ENCODE peak calls at places on chromosome 19, in four cellular contexts. C is heart left ventricle, H is body of pancreas, U is dorsolateral prefrontal cortex. Y is an unnamed sample.

GRCh38 chr19:34468400-34468799 is 13.2 kb upstream of the WTIP start:
- DNase-seq in U (no peak), H (no peak), C (no peak), Y (no peak)

GRCh38 chr19:47437500-47437899 is 18.2 kb upstream of the MEIS3 start:
- DNase-seq in U (no peak), H (no peak), C (no peak), Y (no peak)

GRCh38 chr19:29387586-29387985 is 138.2 kb upstream of the VSTM2B start:
- DNase-seq in H (no peak), U (no peak), C (no peak), Y (no peak)

GRCh38 chr19:16566161-16566560 is 6.1 kb downstream of the SLC35E1 start:
- DNase-seq in U (no peak), H (peak; percentile 39), C (no peak), Y (no peak)

GRCh38 chr19:19261350-19262189 is 11.5 kb downstream of the TM6SF2 start:
- DNase-seq in C (no peak), U (no peak), H (no peak), Y (no peak)

GRCh38 chr19:7682175-7682855 is 1.7 kb downstream of the TRAPPC5 start:
- DNase-seq in C (no peak), H (no peak), U (peak; percentile 77), Y (no peak)

GRCh38 chr19:55486043-55486970 is 1.3 kb downstream of the NAT14 start:
- DNase-seq in U (no peak), C (peak; percentile 33), H (no peak), Y (peak; percentile 82)

GRCh38 chr19:13102666-13103584 is at the start of gene LYL1:
- DNase-seq in C (peak; percentile 94), U (no peak), H (peak; percentile 55), Y (peak; percentile 83)

GRCh38 chr19:56091066-56091490 is 30.0 kb downstream of the ZNF787 start:
- DNase-seq in U (no peak), C (no peak), H (no peak), Y (no peak)

GRCh38 chr19:50203281-50204080 is at the start of gene MYH14:
- DNase-seq in C (peak; percentile 93), U (peak; percentile 95), H (peak; percentile 98), Y (peak; percentile 81)

GRCh38 chr19:50486823-50487515 is 10.3 kb upstream of the GARIN5A start:
- DNase-seq in C (no peak), U (no peak), H (peak; percentile 40), Y (no peak)

GRCh38 chr19:43674630-43674982 is 4.6 kb upstream of the PLAUR start:
- DNase-seq in C (no peak), U (no peak), H (no peak), Y (no peak)

GRCh38 chr19:10102787-10103236 is 334 bp upstream of the ANGPTL6 start:
- DNase-seq in H (no peak), U (no peak), C (no peak), Y (no peak)

GRCh38 chr19:8135946-8136618 is 13.3 kb downstream of the FBN3 start:
- DNase-seq in H (no peak), C (no peak), U (no peak), Y (no peak)

GRCh38 chr19:41621654-41622053 is 5.2 kb downstream of the CEACAM4 start:
- DNase-seq in C (no peak), H (no peak), U (no peak), Y (no peak)

GRCh38 chr19:15256708-15257331 is 24.6 kb upstream of the EPHX3 start:
- DNase-seq in C (no peak), H (no peak), U (no peak), Y (no peak)

GRCh38 chr19:48540110-48540509 is 11.9 kb upstream of the SULT2B1 start:
- DNase-seq in H (no peak), C (no peak), U (peak; percentile 34), Y (no peak)

GRCh38 chr19:46017095-46017429 is 5.8 kb downstream of the PGLYRP1 start:
- DNase-seq in H (no peak), C (no peak), U (no peak), Y (peak; percentile 64)
- TF ChIP-seq CTCF in H (no peak), C (no peak), U (no peak), Y (no peak)

GRCh38 chr19:2665103-2665502 is 37.4 kb downstream of the GNG7 start:
- DNase-seq in H (no peak), C (peak; percentile 74), U (no peak), Y (no peak)
- H3K27ac ChIP-seq in H (no peak overlapping the region), C (peak overlapping the region; percentile 73), U (peak overlapping the region; percentile 84), Y (no peak overlapping the region)

GRCh38 chr19:1364070-1364719 is 19.5 kb upstream of the NDUFS7 start:
- DNase-seq in H (no peak), C (no peak), U (no peak), Y (no peak)
- TF ChIP-seq CTCF in H (no peak), C (no peak), U (peak; percentile 37), Y (no peak)

GRCh38 chr19:555474-555808 is 11.6 kb downstream of the GZMM start:
- DNase-seq in H (no peak), C (no peak), U (no peak), Y (no peak)
- H3K27ac ChIP-seq in H (no peak overlapping the region), C (no peak overlapping the region), U (no peak overlapping the region), Y (no peak overlapping the region)

GRCh38 chr19:57099199-57099661 is 20.6 kb upstream of the USP29 start:
- DNase-seq in C (peak; percentile 67), U (peak; percentile 79), H (peak; percentile 59), Y (peak; percentile 84)
- TF ChIP-seq CTCF in C (peak; percentile 95), U (peak; percentile 99), H (no peak), Y (peak; percentile 93)

GRCh38 chr19:38559428-38560401 is 58.0 kb downstream of the MAP4K1 start:
- DNase-seq in C (no peak), H (no peak), U (no peak), Y (no peak)
- H3K27ac ChIP-seq in C (no peak overlapping the region), H (no peak overlapping the region), U (no peak overlapping the region), Y (no peak overlapping the region)

Y was measured in sigmoid colon.